ENCODE peak calls at places on chromosome 1, in seven cellular contexts. G, J, C, M, U, V and D are unnamed samples.

GRCh38 chr1:19009882-19010321 is 53.4 kb upstream of the IFFO2 start:
- DNase-seq in G (peak; percentile 39), J (peak; percentile 93), C (peak; percentile 83), M (no peak), U (peak; percentile 95), V (peak; percentile 74), D (peak; percentile 98)

GRCh38 chr1:1115136-1115829 is 606 bp downstream of the C1orf159 start:
- DNase-seq in G (no peak), J (no peak), C (no peak), M (no peak), U (no peak), V (no peak), D (no peak)

GRCh38 chr1:222457084-222457483 is 90.8 kb downstream of the HHIPL2 start:
- DNase-seq in G (no peak), J (no peak), C (no peak), M (no peak), U (no peak), V (no peak), D (no peak)

GRCh38 chr1:57206038-57206437 is 217.8 kb downstream of the DAB1 start:
- DNase-seq in G (peak; percentile 47), J (no peak), C (peak; percentile 62), M (no peak), U (no peak), V (no peak), D (peak; percentile 91)

GRCh38 chr1:17184822-17185484 is 20.0 kb upstream of the PADI1 start:
- DNase-seq in G (no peak), J (no peak), C (no peak), M (peak; percentile 30), U (no peak), V (no peak), D (no peak)

GRCh38 chr1:167344112-167344511 is 123.4 kb downstream of the POU2F1 start:
- DNase-seq in G (no peak), J (peak; percentile 76), C (no peak), M (no peak), U (no peak), V (peak; percentile 70), D (no peak)

GRCh38 chr1:119651641-119652040 is 3.6 kb upstream of the ZNF697 start:
- DNase-seq in G (no peak), J (no peak), C (no peak), M (no peak), U (no peak), V (no peak), D (no peak)

GRCh38 chr1:52139817-52140540 is 1.9 kb upstream of the ZFYVE9 start:
- DNase-seq in G (no peak), J (peak; percentile 88), C (no peak), M (no peak), U (peak; percentile 70), V (peak; percentile 94), D (no peak)

GRCh38 chr1:28887418-28887834 is 26.9 kb upstream of the EPB41 start:
- DNase-seq in G (peak; percentile 32), J (no peak), C (no peak), M (peak; percentile 77), U (peak; percentile 51), V (peak; percentile 29), D (no peak)

GRCh38 chr1:23648576-23648975 is 43.0 kb upstream of the RPL11 start:
- DNase-seq in G (no peak), J (no peak), C (no peak), M (no peak), U (no peak), V (no peak), D (no peak)

DNA sequence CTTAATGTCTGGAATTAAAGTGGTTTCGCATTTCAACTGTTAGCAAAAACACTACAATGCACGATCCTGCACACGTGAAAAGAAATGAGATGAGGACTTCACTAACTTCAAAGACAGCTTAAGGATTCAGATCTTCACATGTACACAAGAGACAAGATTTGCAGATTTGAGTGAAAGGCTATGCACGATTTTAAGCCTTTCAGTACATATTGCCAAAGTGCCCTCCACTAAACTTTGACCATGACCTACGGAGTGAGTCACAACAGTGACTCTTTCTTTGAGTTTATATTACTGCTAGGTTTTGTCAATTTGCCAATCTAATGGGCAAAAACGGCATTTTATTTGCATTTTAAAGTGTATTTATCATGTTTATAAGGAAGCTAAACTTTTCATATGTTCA is 41.2 kb upstream of the CR1L start:
- DNase-seq in G (no peak), J (peak; percentile 57), C (no peak), M (no peak), U (no peak), V (peak; percentile 33), D (no peak)
- H4K8ac ChIP-seq in G (no peak overlapping the region), J (no peak overlapping the region), C (no peak overlapping the region), M (no peak overlapping the region), U (no peak overlapping the region), V (no peak overlapping the region), D (no peak overlapping the region)

GRCh38 chr1:65090406-65090805 is 57.6 kb upstream of the AK4 start:
- DNase-seq in G (no peak), J (no peak), C (no peak), M (no peak), U (peak; percentile 64), V (no peak), D (peak; percentile 79)
- H3K4ac ChIP-seq in G (no peak overlapping the region), J (no peak overlapping the region), C (no peak overlapping the region), M (no peak overlapping the region), U (no peak overlapping the region), V (no peak overlapping the region), D (no peak overlapping the region)

GRCh38 chr1:21598417-21598816 is 70.7 kb downstream of the RAP1GAP start:
- DNase-seq in G (no peak), J (no peak), C (no peak), M (no peak), U (no peak), V (no peak), D (no peak)
- H2AK5ac ChIP-seq in G (peak overlapping the region; percentile 76), J (peak overlapping the region; percentile 28), C (no peak overlapping the region), M (no peak overlapping the region), U (no peak overlapping the region), V (no peak overlapping the region), D (no peak overlapping the region)

GRCh38 chr1:245802941-245803665 is 648.3 kb downstream of the KIF26B start:
- DNase-seq in G (no peak), J (no peak), C (no peak), M (peak; percentile 24), U (peak; percentile 99), V (no peak), D (no peak)

GRCh38 chr1:245797592-245798366 is 643.0 kb downstream of the KIF26B start:
- DNase-seq in G (peak; percentile 15), J (no peak), C (peak; percentile 49), M (peak; percentile 82), U (peak; percentile 72), V (no peak), D (peak; percentile 69)

GRCh38 chr1:245803666-245804037 is 648.9 kb downstream of the KIF26B start:
- DNase-seq in G (no peak), J (no peak), C (no peak), M (no peak), U (peak; percentile 86), V (no peak), D (no peak)

GRCh38 chr1:245798367-245798747 is 643.6 kb downstream of the KIF26B start:
- DNase-seq in G (no peak), J (no peak), C (no peak), M (no peak), U (no peak), V (no peak), D (no peak)

DNA sequence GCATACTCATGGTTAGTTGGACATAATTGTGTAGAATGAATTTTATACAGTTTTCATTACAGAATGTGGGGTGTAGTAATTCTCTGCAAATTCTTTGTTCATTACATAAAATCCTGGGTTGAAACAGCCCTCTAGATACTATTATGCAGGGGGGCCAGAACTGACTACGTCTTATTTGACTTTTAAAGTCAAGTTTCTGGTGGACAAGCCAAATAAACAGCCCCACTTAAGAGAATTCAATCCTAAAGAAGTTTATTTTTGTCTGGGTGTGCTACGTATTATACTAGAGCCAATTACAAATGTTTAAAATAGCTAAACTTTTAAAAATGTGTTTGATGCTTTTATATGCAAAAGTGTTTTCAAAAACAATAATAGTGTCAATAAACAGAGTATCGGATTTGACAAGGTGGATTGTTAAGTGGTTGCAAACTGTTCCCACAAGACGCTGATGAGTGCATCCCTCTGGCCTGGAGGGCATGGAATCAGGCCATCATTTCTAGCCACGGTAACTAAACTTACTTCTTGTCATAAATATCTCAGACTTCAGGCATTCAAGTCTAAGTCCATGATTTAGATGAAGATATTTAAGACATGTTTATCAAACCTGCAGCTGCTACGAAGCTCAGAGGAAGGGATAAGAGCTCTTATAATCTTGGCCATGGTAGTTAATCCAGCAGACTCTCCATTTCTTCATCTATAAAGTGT is 646.3 kb downstream of the KIF26B start:
- DNase-seq in G (no peak), J (peak; percentile 80), C (no peak), M (no peak), U (peak; percentile 64), V (no peak), D (no peak)
- H4K8ac ChIP-seq in G (no peak overlapping the region), J (no peak overlapping the region), C (no peak overlapping the region), M (no peak overlapping the region), U (no peak overlapping the region), V (no peak overlapping the region), D (no peak overlapping the region)